ENCODE peak calls at places on chromosomes 1 and 21, in four cellular contexts. One of them, this sample, is unnamed.
A peak's percentile ranks its signal among the peaks of the same experiment; 100 is the strongest.

GRCh38 chr1:230280054-230280795 is 145.9 kb downstream of the PGBD5 start:
- DNase-seq in HCT116: no peak
- DNase-seq in K562: no peak
- DNase-seq in Panc1: no peak
- DNase-seq in this sample: no peak

GRCh38 chr1:62382581-62382980 is 54.3 kb upstream of the USP1 start:
- DNase-seq in HCT116: no peak
- DNase-seq in K562: no peak
- DNase-seq in Panc1: no peak
- DNase-seq in this sample: no peak

GRCh38 chr1:60972841-60973364 is 109.5 kb upstream of the NFIA start:
- DNase-seq in HCT116: no peak
- DNase-seq in K562: peak; percentile 43
- DNase-seq in Panc1: no peak
- DNase-seq in this sample: peak; percentile 75

GRCh38 chr1:12424793-12425192 is 193.2 kb downstream of the DHRS3 start:
- DNase-seq in HCT116: no peak
- DNase-seq in K562: no peak
- DNase-seq in Panc1: no peak
- DNase-seq in this sample: no peak

GRCh38 chr1:153598309-153599172 is 14.4 kb downstream of the S100A16 start:
- DNase-seq in HCT116: no peak
- DNase-seq in K562: no peak
- DNase-seq in Panc1: no peak
- DNase-seq in this sample: no peak

GRCh38 chr1:183870351-183871077 is 65.6 kb downstream of the RGL1 start:
- DNase-seq in HCT116: no peak
- DNase-seq in K562: no peak
- DNase-seq in Panc1: no peak
- DNase-seq in this sample: no peak

GRCh38 chr1:243945727-243946126 is 95.7 kb upstream of the AKT3 start:
- DNase-seq in HCT116: no peak
- DNase-seq in K562: no peak
- DNase-seq in Panc1: no peak
- DNase-seq in this sample: no peak

GRCh38 chr1:212696721-212697331 is 2.8 kb downstream of the BATF3 start:
- DNase-seq in HCT116: no peak
- DNase-seq in K562: no peak
- DNase-seq in Panc1: no peak
- DNase-seq in this sample: no peak

GRCh38 chr1:17874231-17874630 is 119.1 kb downstream of the ACTL8 start:
- DNase-seq in HCT116: no peak
- DNase-seq in K562: no peak
- DNase-seq in Panc1: no peak
- DNase-seq in this sample: no peak

GRCh38 chr1:38475624-38476005 is 384.0 kb downstream of the RRAGC start:
- DNase-seq in HCT116: no peak
- DNase-seq in K562: no peak
- DNase-seq in Panc1: no peak
- DNase-seq in this sample: no peak

GRCh38 chr1:94773931-94774422 is 46.2 kb upstream of the SLC44A3 start:
- DNase-seq in HCT116: peak; percentile 32
- DNase-seq in K562: no peak
- DNase-seq in Panc1: no peak
- DNase-seq in this sample: peak; percentile 20

GRCh38 chr1:7642781-7643180 is 128.3 kb upstream of the VAMP3 start:
- DNase-seq in HCT116: no peak
- DNase-seq in K562: no peak
- DNase-seq in Panc1: no peak
- DNase-seq in this sample: no peak

GRCh38 chr1:7010534-7011200 is 225.4 kb downstream of the CAMTA1 start:
- DNase-seq in HCT116: no peak
- DNase-seq in K562: no peak
- DNase-seq in Panc1: no peak
- DNase-seq in this sample: no peak

GRCh38 chr1:15154480-15155036 is 1.0 kb downstream of the TMEM51 start:
- DNase-seq in HCT116: no peak
- DNase-seq in K562: no peak
- DNase-seq in Panc1: no peak
- DNase-seq in this sample: no peak

GRCh38 chr1:182552527-182552926 is 36.5 kb downstream of the RNASEL start:
- DNase-seq in HCT116: no peak
- DNase-seq in K562: no peak
- DNase-seq in Panc1: no peak
- DNase-seq in this sample: no peak

GRCh38 chr1:25527946-25528595 is 15.3 kb upstream of the LDLRAP1 start:
- DNase-seq in HCT116: no peak
- DNase-seq in K562: no peak
- DNase-seq in Panc1: no peak
- DNase-seq in this sample: no peak

GRCh38 chr21:42735944-42736343 is 82.5 kb downstream of the PDE9A start:
- DNase-seq in HCT116: no peak
- DNase-seq in K562: no peak
- DNase-seq in Panc1: no peak
- DNase-seq in this sample: peak; percentile 39
- TF ChIP-seq TCF7L2 in HCT116: no peak
- TF ChIP-seq TCF7L2 in K562: no peak
- TF ChIP-seq TCF7L2 in Panc1: no peak
- TF ChIP-seq TCF7L2 in this sample: no peak

GRCh38 chr1:47638713-47639112 is 200.9 kb downstream of the FOXD2 start:
- DNase-seq in HCT116: no peak
- DNase-seq in K562: no peak
- DNase-seq in Panc1: no peak
- DNase-seq in this sample: no peak

GRCh38 chr1:47647327-47647845 is 209.5 kb downstream of the FOXD2 start:
- DNase-seq in HCT116: no peak
- DNase-seq in K562: no peak
- DNase-seq in Panc1: no peak
- DNase-seq in this sample: no peak

GRCh38 chr1:47646676-47647075 is 208.8 kb downstream of the FOXD2 start:
- DNase-seq in HCT116: no peak
- DNase-seq in K562: no peak
- DNase-seq in Panc1: no peak
- DNase-seq in this sample: no peak

GRCh38 chr1:47643506-47644215 is 205.8 kb downstream of the FOXD2 start:
- DNase-seq in HCT116: no peak
- DNase-seq in K562: no peak
- DNase-seq in Panc1: no peak
- DNase-seq in this sample: no peak

GRCh38 chr1:47644216-47644581 is 206.4 kb downstream of the FOXD2 start:
- DNase-seq in HCT116: no peak
- DNase-seq in K562: no peak
- DNase-seq in Panc1: no peak
- DNase-seq in this sample: no peak
- TF ChIP-seq TCF7L2 in HCT116: no peak
- TF ChIP-seq TCF7L2 in K562: no peak
- TF ChIP-seq TCF7L2 in Panc1: no peak
- TF ChIP-seq TCF7L2 in this sample: no peak

GRCh38 chr1:117630423-117630998 is 24.7 kb downstream of the TENT5C start:
- DNase-seq in HCT116: no peak
- DNase-seq in K562: no peak
- DNase-seq in Panc1: no peak
- DNase-seq in this sample: no peak

GRCh38 chr1:117631361-117631760 is 25.5 kb downstream of the TENT5C start:
- DNase-seq in HCT116: no peak
- DNase-seq in K562: no peak
- DNase-seq in Panc1: no peak
- DNase-seq in this sample: no peak

GRCh38 chr1:117627562-117628165 is 21.8 kb downstream of the TENT5C start:
- DNase-seq in HCT116: no peak
- DNase-seq in K562: no peak
- DNase-seq in Panc1: no peak
- DNase-seq in this sample: no peak

GRCh38 chr1:117629625-117630422 is 24.0 kb downstream of the TENT5C start:
- DNase-seq in HCT116: no peak
- DNase-seq in K562: no peak
- DNase-seq in Panc1: no peak
- DNase-seq in this sample: no peak

DNA sequence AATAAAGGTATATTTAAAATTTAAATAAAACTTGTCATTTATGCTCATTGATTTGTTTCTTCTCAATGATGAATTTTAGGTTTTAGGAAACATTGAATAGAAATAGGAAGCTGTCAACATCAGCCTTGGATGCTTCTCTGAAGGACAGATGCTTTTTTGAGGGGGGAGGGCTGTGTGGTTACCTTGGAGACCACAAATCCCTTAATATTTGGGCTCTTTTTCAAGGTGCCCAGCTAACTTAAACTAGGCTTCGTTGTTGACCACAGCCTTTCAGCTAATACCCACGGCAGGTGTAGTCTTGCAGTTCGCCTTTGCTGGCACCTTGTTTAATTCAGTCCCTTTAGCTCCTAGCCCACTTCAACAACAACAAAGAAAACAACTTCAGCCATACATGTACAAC is 22.5 kb downstream of the TENT5C start:
- DNase-seq in HCT116: no peak
- DNase-seq in K562: no peak
- DNase-seq in Panc1: no peak
- DNase-seq in this sample: no peak
- TF ChIP-seq TCF7L2 in HCT116: no peak
- TF ChIP-seq TCF7L2 in K562: no peak
- TF ChIP-seq TCF7L2 in Panc1: no peak
- TF ChIP-seq TCF7L2 in this sample: no peak

GRCh38 chr1:21888500-21888899 is 48.6 kb downstream of the HSPG2 start:
- DNase-seq in HCT116: no peak
- DNase-seq in K562: no peak
- DNase-seq in Panc1: no peak
- DNase-seq in this sample: no peak

GRCh38 chr1:21893046-21893805 is 43.9 kb downstream of the HSPG2 start:
- DNase-seq in HCT116: no peak
- DNase-seq in K562: no peak
- DNase-seq in Panc1: no peak
- DNase-seq in this sample: no peak

GRCh38 chr1:21894034-21894881 is 42.9 kb downstream of the HSPG2 start:
- DNase-seq in HCT116: no peak
- DNase-seq in K562: no peak
- DNase-seq in Panc1: no peak
- DNase-seq in this sample: no peak

GRCh38 chr1:21891621-21892479 is 45.3 kb downstream of the HSPG2 start:
- DNase-seq in HCT116: no peak
- DNase-seq in K562: no peak
- DNase-seq in Panc1: no peak
- DNase-seq in this sample: no peak

DNA sequence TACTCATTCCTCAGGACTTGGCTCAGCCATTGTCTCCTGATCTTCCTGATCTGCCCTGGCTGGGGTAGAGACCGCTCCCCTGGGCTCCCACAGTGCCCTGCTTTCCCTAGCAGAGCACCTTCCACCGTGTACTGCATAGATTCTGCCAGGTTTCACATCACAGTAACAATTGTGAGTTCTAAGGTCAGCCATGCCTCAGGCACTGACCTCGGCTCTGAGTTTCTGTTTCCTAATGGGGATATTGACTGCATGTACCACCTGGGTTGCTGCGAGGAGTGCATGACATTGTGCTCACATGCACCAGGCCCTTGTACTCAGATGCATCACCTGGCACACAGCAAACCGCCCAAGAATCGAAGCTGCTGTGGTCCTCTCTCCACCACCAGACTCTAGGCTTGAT is 46.0 kb downstream of the HSPG2 start:
- DNase-seq in HCT116: no peak
- DNase-seq in K562: no peak
- DNase-seq in Panc1: no peak
- DNase-seq in this sample: no peak
- TF ChIP-seq TCF7L2 in HCT116: no peak
- TF ChIP-seq TCF7L2 in K562: no peak
- TF ChIP-seq TCF7L2 in Panc1: no peak
- TF ChIP-seq TCF7L2 in this sample: no peak

DNA sequence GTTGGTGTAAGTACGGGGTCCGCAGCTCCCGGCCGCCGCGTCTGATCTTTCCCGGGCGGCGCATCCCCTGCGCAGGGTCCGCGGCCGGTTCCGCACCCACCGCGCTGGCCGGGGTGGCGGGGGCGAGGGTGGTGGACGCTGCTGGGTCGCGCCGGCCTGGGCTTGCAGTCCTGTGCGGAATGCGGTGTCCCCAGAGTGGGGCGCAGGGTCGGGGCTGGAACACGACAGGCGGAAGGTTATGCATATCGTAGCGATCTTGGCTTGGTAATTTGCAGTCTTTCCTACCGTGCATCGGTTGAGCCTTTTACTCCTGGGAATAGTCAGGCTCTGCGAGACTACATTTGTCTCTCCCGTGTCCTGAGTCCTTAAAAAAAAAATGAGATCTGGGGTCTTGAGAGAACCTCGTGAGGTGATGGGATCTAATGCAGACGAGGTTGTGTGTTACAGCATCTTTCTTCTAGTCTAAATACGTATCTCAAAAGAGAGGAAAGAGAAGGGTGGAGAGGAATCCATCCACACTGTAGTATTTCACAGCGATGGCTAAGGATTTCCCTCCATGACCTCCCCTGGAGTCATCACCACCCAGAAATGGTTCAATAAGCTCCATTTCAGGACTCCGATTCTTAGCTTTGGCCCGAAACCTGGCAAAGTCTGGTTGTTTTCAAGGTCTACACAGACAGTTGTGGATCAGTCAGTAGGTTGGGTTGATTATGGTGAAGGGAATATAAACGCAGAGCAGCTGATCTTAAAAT is 607 bp downstream of the ATP1B1 start:
- DNase-seq in HCT116: no peak
- DNase-seq in K562: peak; percentile 25
- DNase-seq in Panc1: peak; percentile 24
- DNase-seq in this sample: no peak
- TF ChIP-seq TCF7L2 in HCT116: no peak
- TF ChIP-seq TCF7L2 in K562: no peak
- TF ChIP-seq TCF7L2 in Panc1: peak; percentile 42
- TF ChIP-seq TCF7L2 in this sample: no peak